ENCODE peak calls at places on chromosomes 2 and 18, in six cellular contexts. One of them, this sample, is unnamed. For H3K36me3 and H3K4me1, the result is how much of the 10 kb centered on the place peaks cover.

GRCh38 chr2:2921011-2921720 is 456.5 kb downstream of the EIPR1 start:
- DNase-seq in body of pancreas: no peak
- DNase-seq in tibial artery: no peak
- DNase-seq in K562: no peak
- DNase-seq in fibroblast of lung: no peak
- DNase-seq in CD8-positive, alpha-beta memory T cell: no peak
- DNase-seq in this sample: no peak

GRCh38 chr2:20588918-20589871 is 61.7 kb downstream of the HS1BP3 start:
- DNase-seq in K562: no peak
- DNase-seq in fibroblast of lung: no peak
- DNase-seq in CD8-positive, alpha-beta memory T cell: peak
- DNase-seq in body of pancreas: peak
- DNase-seq in tibial artery: peak
- DNase-seq in this sample: no peak

GRCh38 chr2:113103958-113104627 is 23.3 kb upstream of the IL1RN start:
- DNase-seq in body of pancreas: no peak
- DNase-seq in CD8-positive, alpha-beta memory T cell: no peak
- DNase-seq in fibroblast of lung: no peak
- DNase-seq in K562: no peak
- DNase-seq in tibial artery: no peak
- DNase-seq in this sample: no peak

GRCh38 chr2:128456281-128456680 is 137.6 kb upstream of the HS6ST1 start:
- DNase-seq in fibroblast of lung: no peak
- DNase-seq in body of pancreas: no peak
- DNase-seq in CD8-positive, alpha-beta memory T cell: no peak
- DNase-seq in tibial artery: peak
- DNase-seq in K562: no peak
- DNase-seq in this sample: no peak

GRCh38 chr2:28447943-28448737 is 47.7 kb upstream of the PLB1 start:
- DNase-seq in fibroblast of lung: peak
- DNase-seq in K562: no peak
- DNase-seq in tibial artery: no peak
- DNase-seq in CD8-positive, alpha-beta memory T cell: no peak
- DNase-seq in body of pancreas: no peak
- DNase-seq in this sample: peak

GRCh38 chr2:132522901-132523300 is 106.3 kb downstream of the GPR39 start:
- DNase-seq in CD8-positive, alpha-beta memory T cell: no peak
- DNase-seq in body of pancreas: no peak
- DNase-seq in fibroblast of lung: no peak
- DNase-seq in K562: no peak
- DNase-seq in tibial artery: no peak
- DNase-seq in this sample: no peak

GRCh38 chr18:2218101-2218500 is 353.2 kb downstream of the METTL4 start:
- DNase-seq in K562: no peak
- DNase-seq in CD8-positive, alpha-beta memory T cell: no peak
- DNase-seq in fibroblast of lung: no peak
- DNase-seq in tibial artery: no peak
- DNase-seq in body of pancreas: no peak
- DNase-seq in this sample: no peak

GRCh38 chr2:95329891-95330822 is 33.0 kb downstream of the KCNIP3 start:
- DNase-seq in body of pancreas: no peak
- DNase-seq in CD8-positive, alpha-beta memory T cell: no peak
- DNase-seq in K562: no peak
- DNase-seq in fibroblast of lung: no peak
- DNase-seq in tibial artery: no peak
- DNase-seq in this sample: no peak

GRCh38 chr2:97355887-97356286 is 233.8 kb downstream of the ANKRD36B start:
- DNase-seq in CD8-positive, alpha-beta memory T cell: no peak
- DNase-seq in K562: no peak
- DNase-seq in body of pancreas: no peak
- DNase-seq in fibroblast of lung: no peak
- DNase-seq in tibial artery: no peak
- DNase-seq in this sample: no peak

GRCh38 chr2:30235008-30235655 is 3.8 kb downstream of the LBH start:
- DNase-seq in body of pancreas: no peak
- DNase-seq in CD8-positive, alpha-beta memory T cell: peak
- DNase-seq in K562: no peak
- DNase-seq in tibial artery: no peak
- DNase-seq in fibroblast of lung: no peak
- DNase-seq in this sample: no peak

GRCh38 chr18:79515944-79516351 is 120.2 kb downstream of the NFATC1 start:
- DNase-seq in tibial artery: no peak
- DNase-seq in fibroblast of lung: no peak
- DNase-seq in CD8-positive, alpha-beta memory T cell: peak
- DNase-seq in body of pancreas: no peak
- DNase-seq in K562: peak
- DNase-seq in this sample: no peak

GRCh38 chr2:118833716-118834439 is 13.6 kb downstream of the EN1 start:
- DNase-seq in fibroblast of lung: no peak
- DNase-seq in K562: no peak
- DNase-seq in tibial artery: no peak
- DNase-seq in CD8-positive, alpha-beta memory T cell: no peak
- DNase-seq in body of pancreas: no peak
- DNase-seq in this sample: no peak

GRCh38 chr18:11393486-11393885 is 215.9 kb upstream of the SLC35G4 start:
- DNase-seq in body of pancreas: no peak
- DNase-seq in tibial artery: no peak
- DNase-seq in CD8-positive, alpha-beta memory T cell: no peak
- DNase-seq in K562: no peak
- DNase-seq in fibroblast of lung: no peak
- DNase-seq in this sample: peak

GRCh38 chr18:2515908-2516625 is 55.2 kb downstream of the METTL4 start:
- DNase-seq in tibial artery: no peak
- DNase-seq in K562: no peak
- DNase-seq in fibroblast of lung: peak
- DNase-seq in CD8-positive, alpha-beta memory T cell: no peak
- DNase-seq in body of pancreas: no peak
- DNase-seq in this sample: peak

GRCh38 chr2:44949329-44950151 is 8.0 kb downstream of the SIX3 start:
- DNase-seq in body of pancreas: no peak
- DNase-seq in fibroblast of lung: peak
- DNase-seq in K562: no peak
- DNase-seq in CD8-positive, alpha-beta memory T cell: peak
- DNase-seq in tibial artery: no peak
- DNase-seq in this sample: peak

GRCh38 chr2:30664761-30665358 is 142.4 kb downstream of the CAPN13 start:
- DNase-seq in CD8-positive, alpha-beta memory T cell: no peak
- DNase-seq in K562: peak
- DNase-seq in body of pancreas: no peak
- DNase-seq in fibroblast of lung: peak
- DNase-seq in tibial artery: no peak
- DNase-seq in this sample: peak

GRCh38 chr18:59639136-59639535 is 58.1 kb downstream of the CCBE1 start:
- DNase-seq in fibroblast of lung: no peak
- DNase-seq in body of pancreas: no peak
- DNase-seq in K562: no peak
- DNase-seq in tibial artery: no peak
- DNase-seq in CD8-positive, alpha-beta memory T cell: no peak
- DNase-seq in this sample: no peak

GRCh38 chr2:46537624-46538023 is 58.3 kb downstream of the TMEM247 start:
- DNase-seq in K562: no peak
- DNase-seq in CD8-positive, alpha-beta memory T cell: no peak
- DNase-seq in body of pancreas: no peak
- DNase-seq in fibroblast of lung: peak
- DNase-seq in tibial artery: no peak
- DNase-seq in this sample: no peak

GRCh38 chr2:144596074-144596871 is 76.4 kb upstream of the ZEB2 start:
- DNase-seq in K562: peak
- DNase-seq in fibroblast of lung: peak
- DNase-seq in body of pancreas: no peak
- DNase-seq in tibial artery: no peak
- DNase-seq in CD8-positive, alpha-beta memory T cell: no peak
- DNase-seq in this sample: peak

GRCh38 chr2:142876423-142876822 is 1.0 kb upstream of the KYNU start:
- DNase-seq in fibroblast of lung: peak
- DNase-seq in CD8-positive, alpha-beta memory T cell: no peak
- DNase-seq in tibial artery: no peak
- DNase-seq in body of pancreas: no peak
- DNase-seq in K562: no peak
- DNase-seq in this sample: no peak

GRCh38 chr2:237600205-237600846 is 9.8 kb upstream of the RAB17 start:
- DNase-seq in CD8-positive, alpha-beta memory T cell: no peak
- DNase-seq in tibial artery: peak
- DNase-seq in K562: no peak
- DNase-seq in body of pancreas: peak
- DNase-seq in fibroblast of lung: peak
- DNase-seq in this sample: peak

GRCh38 chr2:75675908-75676307 is 29.3 kb downstream of the MRPL19 start:
- DNase-seq in CD8-positive, alpha-beta memory T cell: no peak
- DNase-seq in K562: no peak
- DNase-seq in fibroblast of lung: no peak
- DNase-seq in body of pancreas: no peak
- DNase-seq in tibial artery: no peak
- DNase-seq in this sample: no peak
- H3K36me3 ChIP-seq in CD8-positive, alpha-beta memory T cell: under half
- H3K36me3 ChIP-seq in K562: half or more
- H3K36me3 ChIP-seq in fibroblast of lung: under half
- H3K36me3 ChIP-seq in body of pancreas: under half
- H3K36me3 ChIP-seq in tibial artery: under half
- H3K36me3 ChIP-seq in this sample: under half

GRCh38 chr2:190407246-190407661 is 901 bp upstream of the MFSD6 start:
- DNase-seq in tibial artery: no peak
- DNase-seq in fibroblast of lung: no peak
- DNase-seq in CD8-positive, alpha-beta memory T cell: peak
- DNase-seq in K562: no peak
- DNase-seq in body of pancreas: no peak
- DNase-seq in this sample: no peak
- H3K4me3 ChIP-seq in tibial artery: peak
- H3K4me3 ChIP-seq in fibroblast of lung: no peak
- H3K4me3 ChIP-seq in CD8-positive, alpha-beta memory T cell: peak
- H3K4me3 ChIP-seq in K562: peak
- H3K4me3 ChIP-seq in body of pancreas: no peak
- H3K4me3 ChIP-seq in this sample: no peak

DNA sequence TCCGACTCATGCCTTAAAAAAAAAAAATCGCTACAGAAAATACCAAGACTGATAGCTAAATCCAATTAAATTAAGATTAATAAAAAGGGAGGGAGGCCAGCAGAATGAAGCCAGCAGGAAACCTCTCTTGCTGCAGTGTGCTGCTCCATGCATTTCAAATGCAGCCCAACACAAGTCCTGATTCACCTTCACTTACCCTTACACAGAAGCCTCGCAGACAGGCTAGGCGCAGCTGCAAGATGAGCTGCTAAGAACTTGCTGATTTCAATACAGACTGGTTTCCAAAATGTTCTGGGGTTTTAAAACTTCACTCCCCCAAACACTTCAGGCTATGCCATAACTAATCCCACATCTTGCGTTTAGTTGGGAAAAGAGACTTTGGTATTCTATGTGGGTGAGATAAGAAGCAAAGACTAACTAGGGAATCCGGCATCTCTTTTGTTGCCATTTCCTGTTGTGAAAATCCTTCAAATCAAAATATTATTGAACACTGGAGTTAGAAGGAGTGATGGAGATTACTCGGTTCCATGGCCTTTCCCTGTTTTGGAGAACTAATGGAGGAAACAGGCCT is 67.5 kb downstream of the CLHC1 start:
- DNase-seq in body of pancreas: no peak
- DNase-seq in K562: no peak
- DNase-seq in fibroblast of lung: no peak
- DNase-seq in CD8-positive, alpha-beta memory T cell: no peak
- DNase-seq in tibial artery: no peak
- DNase-seq in this sample: no peak
- H3K4me1 ChIP-seq in body of pancreas: half or more
- H3K4me1 ChIP-seq in K562: under half
- H3K4me1 ChIP-seq in fibroblast of lung: under half
- H3K4me1 ChIP-seq in CD8-positive, alpha-beta memory T cell: under half
- H3K4me1 ChIP-seq in tibial artery: under half
- H3K4me1 ChIP-seq in this sample: half or more

GRCh38 chr2:215565897-215566296 is 130.0 kb upstream of the FN1 start:
- DNase-seq in CD8-positive, alpha-beta memory T cell: no peak
- DNase-seq in body of pancreas: no peak
- DNase-seq in fibroblast of lung: no peak
- DNase-seq in tibial artery: no peak
- DNase-seq in K562: no peak
- DNase-seq in this sample: no peak

GRCh38 chr2:215573495-215573894 is 137.6 kb upstream of the FN1 start:
- DNase-seq in CD8-positive, alpha-beta memory T cell: no peak
- DNase-seq in fibroblast of lung: peak
- DNase-seq in body of pancreas: no peak
- DNase-seq in K562: no peak
- DNase-seq in tibial artery: no peak
- DNase-seq in this sample: peak

GRCh38 chr2:215572341-215572848 is 136.5 kb upstream of the FN1 start:
- DNase-seq in fibroblast of lung: no peak
- DNase-seq in CD8-positive, alpha-beta memory T cell: no peak
- DNase-seq in body of pancreas: no peak
- DNase-seq in tibial artery: no peak
- DNase-seq in K562: no peak
- DNase-seq in this sample: no peak

GRCh38 chr2:215571693-215572092 is 135.8 kb upstream of the FN1 start:
- DNase-seq in K562: peak
- DNase-seq in fibroblast of lung: no peak
- DNase-seq in tibial artery: no peak
- DNase-seq in CD8-positive, alpha-beta memory T cell: no peak
- DNase-seq in body of pancreas: no peak
- DNase-seq in this sample: no peak

GRCh38 chr2:215567504-215567903 is 131.6 kb upstream of the FN1 start:
- DNase-seq in fibroblast of lung: no peak
- DNase-seq in body of pancreas: no peak
- DNase-seq in tibial artery: no peak
- DNase-seq in K562: no peak
- DNase-seq in CD8-positive, alpha-beta memory T cell: no peak
- DNase-seq in this sample: no peak
- H3K36me3 ChIP-seq in fibroblast of lung: under half
- H3K36me3 ChIP-seq in body of pancreas: under half
- H3K36me3 ChIP-seq in tibial artery: under half
- H3K36me3 ChIP-seq in K562: under half
- H3K36me3 ChIP-seq in CD8-positive, alpha-beta memory T cell: under half
- H3K36me3 ChIP-seq in this sample: under half

DNA sequence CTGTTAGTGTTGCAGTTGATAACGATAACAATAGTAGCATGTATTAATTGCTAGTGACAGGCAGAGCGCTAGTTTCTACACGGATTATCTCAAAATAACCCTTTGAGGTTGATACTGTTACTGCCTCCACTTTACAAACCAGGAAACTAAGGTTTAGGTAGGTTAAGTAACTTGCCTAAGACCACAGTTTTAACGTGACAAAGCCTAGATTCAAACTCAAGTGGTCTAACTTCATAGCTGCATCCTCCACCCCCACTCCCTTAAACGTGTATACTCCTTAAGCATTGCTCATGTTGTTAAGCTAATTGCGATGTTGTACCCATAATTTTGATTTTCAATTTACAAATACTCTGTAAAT is 1.2 kb downstream of the ME2 start:
- DNase-seq in CD8-positive, alpha-beta memory T cell: no peak
- DNase-seq in tibial artery: no peak
- DNase-seq in fibroblast of lung: peak
- DNase-seq in K562: no peak
- DNase-seq in body of pancreas: no peak
- DNase-seq in this sample: no peak
- H3K4me3 ChIP-seq in CD8-positive, alpha-beta memory T cell: peak
- H3K4me3 ChIP-seq in tibial artery: peak
- H3K4me3 ChIP-seq in fibroblast of lung: peak
- H3K4me3 ChIP-seq in K562: peak
- H3K4me3 ChIP-seq in body of pancreas: no peak
- H3K4me3 ChIP-seq in this sample: peak

DNA sequence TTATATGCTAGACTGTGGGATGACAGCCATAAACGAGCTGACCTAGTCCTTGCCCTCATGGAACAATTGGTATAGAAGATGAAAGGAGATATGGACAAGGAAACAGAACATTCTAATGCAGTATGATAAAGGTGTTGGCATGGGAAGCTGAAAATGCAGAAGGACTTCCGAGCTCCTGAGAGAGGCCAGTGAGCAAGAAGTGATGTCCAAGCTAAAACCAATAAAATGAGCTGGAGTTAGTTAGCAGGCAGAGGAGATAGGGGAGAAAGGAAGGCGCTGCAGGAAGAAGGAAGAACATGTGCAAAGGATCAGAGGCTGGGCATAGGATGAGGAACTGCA is 64.5 kb downstream of the BOD1L2 start:
- DNase-seq in K562: no peak
- DNase-seq in fibroblast of lung: no peak
- DNase-seq in tibial artery: no peak
- DNase-seq in body of pancreas: no peak
- DNase-seq in CD8-positive, alpha-beta memory T cell: no peak
- DNase-seq in this sample: no peak
- H3K4me1 ChIP-seq in K562: under half
- H3K4me1 ChIP-seq in fibroblast of lung: under half
- H3K4me1 ChIP-seq in tibial artery: under half
- H3K4me1 ChIP-seq in body of pancreas: under half
- H3K4me1 ChIP-seq in CD8-positive, alpha-beta memory T cell: under half
- H3K4me1 ChIP-seq in this sample: under half

This sample was measured in adipocyte.